ENCODE peak calls at places on chromosomes 1 and 21, in nine cellular contexts. One of them, this sample, is unnamed.

GRCh38 chr1:201379733-201380242 is 2.3 kb upstream of the TNNT2 start:
- DNase-seq in NCI-H1105 treated with DMSO at 0.1 percent for 48 hours: no peak
- DNase-seq in Right ventricle myocardium superior: no peak
- DNase-seq in stimulated activated CD4-positive, alpha-beta T cell treated with anti-CD3 and anti-CD28 coated beads, Interleukin-4, amount 100 ng/mL, for 24 hours: no peak
- DNase-seq in hypothalamus: no peak
- DNase-seq in DMS153: no peak
- DNase-seq in mesothelial cell of epicardium: no peak
- DNase-seq in ureter: no peak
- DNase-seq in Daoy: no peak
- DNase-seq in this sample: no peak

GRCh38 chr1:87344231-87344630 is 15.6 kb downstream of the LMO4 start:
- DNase-seq in stimulated activated CD4-positive, alpha-beta T cell treated with anti-CD3 and anti-CD28 coated beads, Interleukin-4, amount 100 ng/mL, for 24 hours: no peak
- DNase-seq in ureter: no peak
- DNase-seq in DMS153: no peak
- DNase-seq in Daoy: no peak
- DNase-seq in hypothalamus: no peak
- DNase-seq in Right ventricle myocardium superior: no peak
- DNase-seq in mesothelial cell of epicardium: no peak
- DNase-seq in NCI-H1105 treated with DMSO at 0.1 percent for 48 hours: no peak
- DNase-seq in this sample: no peak

GRCh38 chr1:29542476-29543015 is 306.2 kb downstream of the PTPRU start:
- DNase-seq in hypothalamus: no peak
- DNase-seq in Daoy: no peak
- DNase-seq in DMS153: peak; percentile 94
- DNase-seq in NCI-H1105 treated with DMSO at 0.1 percent for 48 hours: peak; percentile 90
- DNase-seq in ureter: no peak
- DNase-seq in mesothelial cell of epicardium: no peak
- DNase-seq in Right ventricle myocardium superior: no peak
- DNase-seq in stimulated activated CD4-positive, alpha-beta T cell treated with anti-CD3 and anti-CD28 coated beads, Interleukin-4, amount 100 ng/mL, for 24 hours: no peak
- DNase-seq in this sample: no peak

GRCh38 chr1:29240986-29241385 is 4.7 kb downstream of the PTPRU start:
- DNase-seq in ureter: no peak
- DNase-seq in NCI-H1105 treated with DMSO at 0.1 percent for 48 hours: no peak
- DNase-seq in Daoy: no peak
- DNase-seq in Right ventricle myocardium superior: no peak
- DNase-seq in DMS153: no peak
- DNase-seq in stimulated activated CD4-positive, alpha-beta T cell treated with anti-CD3 and anti-CD28 coated beads, Interleukin-4, amount 100 ng/mL, for 24 hours: no peak
- DNase-seq in mesothelial cell of epicardium: no peak
- DNase-seq in hypothalamus: no peak
- DNase-seq in this sample: no peak

GRCh38 chr1:221963742-221964141 is 221.9 kb upstream of the DUSP10 start:
- DNase-seq in stimulated activated CD4-positive, alpha-beta T cell treated with anti-CD3 and anti-CD28 coated beads, Interleukin-4, amount 100 ng/mL, for 24 hours: no peak
- DNase-seq in Daoy: no peak
- DNase-seq in mesothelial cell of epicardium: no peak
- DNase-seq in DMS153: no peak
- DNase-seq in Right ventricle myocardium superior: no peak
- DNase-seq in ureter: no peak
- DNase-seq in hypothalamus: no peak
- DNase-seq in NCI-H1105 treated with DMSO at 0.1 percent for 48 hours: no peak
- DNase-seq in this sample: no peak

GRCh38 chr1:220219136-220219442 is 53.2 kb downstream of the RAB3GAP2 start:
- DNase-seq in hypothalamus: no peak
- DNase-seq in Right ventricle myocardium superior: no peak
- DNase-seq in stimulated activated CD4-positive, alpha-beta T cell treated with anti-CD3 and anti-CD28 coated beads, Interleukin-4, amount 100 ng/mL, for 24 hours: no peak
- DNase-seq in ureter: no peak
- DNase-seq in NCI-H1105 treated with DMSO at 0.1 percent for 48 hours: no peak
- DNase-seq in DMS153: no peak
- DNase-seq in mesothelial cell of epicardium: no peak
- DNase-seq in Daoy: no peak
- DNase-seq in this sample: no peak

GRCh38 chr1:6249732-6250689 is 6.0 kb downstream of the HES3 start:
- DNase-seq in hypothalamus: no peak
- DNase-seq in mesothelial cell of epicardium: no peak
- DNase-seq in stimulated activated CD4-positive, alpha-beta T cell treated with anti-CD3 and anti-CD28 coated beads, Interleukin-4, amount 100 ng/mL, for 24 hours: no peak
- DNase-seq in Daoy: no peak
- DNase-seq in DMS153: no peak
- DNase-seq in ureter: no peak
- DNase-seq in Right ventricle myocardium superior: no peak
- DNase-seq in NCI-H1105 treated with DMSO at 0.1 percent for 48 hours: no peak
- DNase-seq in this sample: no peak

GRCh38 chr1:180921891-180922636 is 9.4 kb downstream of the KIAA1614 start:
- DNase-seq in Right ventricle myocardium superior: peak; percentile 22
- DNase-seq in stimulated activated CD4-positive, alpha-beta T cell treated with anti-CD3 and anti-CD28 coated beads, Interleukin-4, amount 100 ng/mL, for 24 hours: no peak
- DNase-seq in DMS153: no peak
- DNase-seq in mesothelial cell of epicardium: no peak
- DNase-seq in NCI-H1105 treated with DMSO at 0.1 percent for 48 hours: no peak
- DNase-seq in ureter: no peak
- DNase-seq in hypothalamus: no peak
- DNase-seq in Daoy: no peak
- DNase-seq in this sample: no peak

GRCh38 chr21:36321325-36322082 is 1.5 kb downstream of the MORC3 start:
- DNase-seq in Daoy: peak; percentile 52
- DNase-seq in hypothalamus: peak; percentile 12
- DNase-seq in stimulated activated CD4-positive, alpha-beta T cell treated with anti-CD3 and anti-CD28 coated beads, Interleukin-4, amount 100 ng/mL, for 24 hours: peak; percentile 22
- DNase-seq in mesothelial cell of epicardium: no peak
- DNase-seq in ureter: no peak
- DNase-seq in Right ventricle myocardium superior: no peak
- DNase-seq in DMS153: peak; percentile 4
- DNase-seq in NCI-H1105 treated with DMSO at 0.1 percent for 48 hours: peak; percentile 17
- DNase-seq in this sample: peak; percentile 7

GRCh38 chr21:8989261-8989882 is 1532.0 kb upstream of the TPTE start:
- DNase-seq in NCI-H1105 treated with DMSO at 0.1 percent for 48 hours: no peak
- DNase-seq in hypothalamus: no peak
- DNase-seq in Right ventricle myocardium superior: no peak
- DNase-seq in mesothelial cell of epicardium: no peak
- DNase-seq in ureter: no peak
- DNase-seq in stimulated activated CD4-positive, alpha-beta T cell treated with anti-CD3 and anti-CD28 coated beads, Interleukin-4, amount 100 ng/mL, for 24 hours: no peak
- DNase-seq in Daoy: peak; percentile 90
- DNase-seq in DMS153: no peak
- DNase-seq in this sample: peak; percentile 42

GRCh38 chr1:247964933-247965332 is at the start of gene OR2AK2:
- DNase-seq in ureter: no peak
- DNase-seq in Daoy: no peak
- DNase-seq in stimulated activated CD4-positive, alpha-beta T cell treated with anti-CD3 and anti-CD28 coated beads, Interleukin-4, amount 100 ng/mL, for 24 hours: no peak
- DNase-seq in mesothelial cell of epicardium: no peak
- DNase-seq in NCI-H1105 treated with DMSO at 0.1 percent for 48 hours: no peak
- DNase-seq in Right ventricle myocardium superior: no peak
- DNase-seq in hypothalamus: no peak
- DNase-seq in DMS153: no peak
- DNase-seq in this sample: no peak

GRCh38 chr1:23960291-23960718 is 677 bp downstream of the PNRC2 start:
- DNase-seq in Right ventricle myocardium superior: no peak
- DNase-seq in mesothelial cell of epicardium: no peak
- DNase-seq in NCI-H1105 treated with DMSO at 0.1 percent for 48 hours: no peak
- DNase-seq in hypothalamus: no peak
- DNase-seq in ureter: no peak
- DNase-seq in stimulated activated CD4-positive, alpha-beta T cell treated with anti-CD3 and anti-CD28 coated beads, Interleukin-4, amount 100 ng/mL, for 24 hours: no peak
- DNase-seq in DMS153: no peak
- DNase-seq in Daoy: no peak
- DNase-seq in this sample: no peak

GRCh38 chr1:145988773-145989172 is 7.6 kb downstream of the TXNIP start:
- DNase-seq in Right ventricle myocardium superior: no peak
- DNase-seq in hypothalamus: no peak
- DNase-seq in stimulated activated CD4-positive, alpha-beta T cell treated with anti-CD3 and anti-CD28 coated beads, Interleukin-4, amount 100 ng/mL, for 24 hours: no peak
- DNase-seq in NCI-H1105 treated with DMSO at 0.1 percent for 48 hours: no peak
- DNase-seq in DMS153: no peak
- DNase-seq in Daoy: no peak
- DNase-seq in ureter: no peak
- DNase-seq in mesothelial cell of epicardium: no peak
- DNase-seq in this sample: no peak

GRCh38 chr1:37176269-37176668 is 142.0 kb upstream of the GRIK3 start:
- DNase-seq in Right ventricle myocardium superior: no peak
- DNase-seq in DMS153: no peak
- DNase-seq in mesothelial cell of epicardium: no peak
- DNase-seq in Daoy: no peak
- DNase-seq in hypothalamus: no peak
- DNase-seq in stimulated activated CD4-positive, alpha-beta T cell treated with anti-CD3 and anti-CD28 coated beads, Interleukin-4, amount 100 ng/mL, for 24 hours: no peak
- DNase-seq in ureter: no peak
- DNase-seq in NCI-H1105 treated with DMSO at 0.1 percent for 48 hours: no peak
- DNase-seq in this sample: no peak

GRCh38 chr1:94621392-94621791 is 79.8 kb upstream of the F3 start:
- DNase-seq in DMS153: no peak
- DNase-seq in Daoy: peak; percentile 92
- DNase-seq in mesothelial cell of epicardium: peak; percentile 38
- DNase-seq in NCI-H1105 treated with DMSO at 0.1 percent for 48 hours: peak; percentile 44
- DNase-seq in ureter: peak; percentile 71
- DNase-seq in Right ventricle myocardium superior: no peak
- DNase-seq in hypothalamus: no peak
- DNase-seq in stimulated activated CD4-positive, alpha-beta T cell treated with anti-CD3 and anti-CD28 coated beads, Interleukin-4, amount 100 ng/mL, for 24 hours: no peak
- DNase-seq in this sample: no peak

GRCh38 chr1:8239306-8240023 is 78.4 kb upstream of the SLC45A1 start:
- DNase-seq in Right ventricle myocardium superior: peak; percentile 48
- DNase-seq in Daoy: no peak
- DNase-seq in hypothalamus: no peak
- DNase-seq in mesothelial cell of epicardium: no peak
- DNase-seq in stimulated activated CD4-positive, alpha-beta T cell treated with anti-CD3 and anti-CD28 coated beads, Interleukin-4, amount 100 ng/mL, for 24 hours: no peak
- DNase-seq in DMS153: no peak
- DNase-seq in ureter: no peak
- DNase-seq in NCI-H1105 treated with DMSO at 0.1 percent for 48 hours: no peak
- DNase-seq in this sample: peak; percentile 59

GRCh38 chr1:154326546-154327465 is 1.5 kb downstream of the ATP8B2 start:
- DNase-seq in Right ventricle myocardium superior: peak; percentile 61
- DNase-seq in hypothalamus: no peak
- DNase-seq in ureter: peak; percentile 78
- DNase-seq in Daoy: peak; percentile 83
- DNase-seq in mesothelial cell of epicardium: no peak
- DNase-seq in NCI-H1105 treated with DMSO at 0.1 percent for 48 hours: no peak
- DNase-seq in stimulated activated CD4-positive, alpha-beta T cell treated with anti-CD3 and anti-CD28 coated beads, Interleukin-4, amount 100 ng/mL, for 24 hours: no peak
- DNase-seq in DMS153: no peak
- DNase-seq in this sample: no peak

GRCh38 chr21:39612233-39613028 is at the start of gene B3GALT5:
- DNase-seq in stimulated activated CD4-positive, alpha-beta T cell treated with anti-CD3 and anti-CD28 coated beads, Interleukin-4, amount 100 ng/mL, for 24 hours: no peak
- DNase-seq in hypothalamus: peak; percentile 42
- DNase-seq in Daoy: peak; percentile 74
- DNase-seq in NCI-H1105 treated with DMSO at 0.1 percent for 48 hours: peak; percentile 20
- DNase-seq in ureter: no peak
- DNase-seq in Right ventricle myocardium superior: no peak
- DNase-seq in DMS153: no peak
- DNase-seq in mesothelial cell of epicardium: peak; percentile 59
- DNase-seq in this sample: no peak

GRCh38 chr1:181513786-181514297 is 30.5 kb downstream of the CACNA1E start:
- DNase-seq in mesothelial cell of epicardium: no peak
- DNase-seq in DMS153: no peak
- DNase-seq in NCI-H1105 treated with DMSO at 0.1 percent for 48 hours: no peak
- DNase-seq in hypothalamus: no peak
- DNase-seq in stimulated activated CD4-positive, alpha-beta T cell treated with anti-CD3 and anti-CD28 coated beads, Interleukin-4, amount 100 ng/mL, for 24 hours: no peak
- DNase-seq in Daoy: peak; percentile 64
- DNase-seq in Right ventricle myocardium superior: no peak
- DNase-seq in ureter: no peak
- DNase-seq in this sample: peak; percentile 93

GRCh38 chr1:201282931-201283829 is at the start of gene PKP1:
- DNase-seq in ureter: peak; percentile 81
- DNase-seq in Right ventricle myocardium superior: no peak
- DNase-seq in hypothalamus: no peak
- DNase-seq in DMS153: no peak
- DNase-seq in Daoy: peak; percentile 48
- DNase-seq in stimulated activated CD4-positive, alpha-beta T cell treated with anti-CD3 and anti-CD28 coated beads, Interleukin-4, amount 100 ng/mL, for 24 hours: no peak
- DNase-seq in mesothelial cell of epicardium: no peak
- DNase-seq in NCI-H1105 treated with DMSO at 0.1 percent for 48 hours: no peak
- DNase-seq in this sample: peak; percentile 81

GRCh38 chr21:45253180-45253579 is 34.5 kb downstream of the POFUT2 start:
- DNase-seq in hypothalamus: no peak
- DNase-seq in NCI-H1105 treated with DMSO at 0.1 percent for 48 hours: no peak
- DNase-seq in mesothelial cell of epicardium: no peak
- DNase-seq in ureter: no peak
- DNase-seq in Daoy: peak; percentile 66
- DNase-seq in stimulated activated CD4-positive, alpha-beta T cell treated with anti-CD3 and anti-CD28 coated beads, Interleukin-4, amount 100 ng/mL, for 24 hours: no peak
- DNase-seq in Right ventricle myocardium superior: peak; percentile 39
- DNase-seq in DMS153: no peak
- DNase-seq in this sample: no peak

GRCh38 chr1:32782086-32782485 is 35.1 kb downstream of the YARS1 start:
- DNase-seq in Daoy: peak; percentile 84
- DNase-seq in ureter: no peak
- DNase-seq in Right ventricle myocardium superior: no peak
- DNase-seq in hypothalamus: no peak
- DNase-seq in stimulated activated CD4-positive, alpha-beta T cell treated with anti-CD3 and anti-CD28 coated beads, Interleukin-4, amount 100 ng/mL, for 24 hours: no peak
- DNase-seq in DMS153: no peak
- DNase-seq in NCI-H1105 treated with DMSO at 0.1 percent for 48 hours: no peak
- DNase-seq in mesothelial cell of epicardium: no peak
- DNase-seq in this sample: no peak

GRCh38 chr1:192118881-192119280 is 39.4 kb upstream of the RGS18 start:
- DNase-seq in DMS153: no peak
- DNase-seq in mesothelial cell of epicardium: no peak
- DNase-seq in hypothalamus: no peak
- DNase-seq in NCI-H1105 treated with DMSO at 0.1 percent for 48 hours: no peak
- DNase-seq in Daoy: no peak
- DNase-seq in Right ventricle myocardium superior: no peak
- DNase-seq in stimulated activated CD4-positive, alpha-beta T cell treated with anti-CD3 and anti-CD28 coated beads, Interleukin-4, amount 100 ng/mL, for 24 hours: no peak
- DNase-seq in ureter: no peak
- DNase-seq in this sample: no peak

GRCh38 chr21:33760641-33761103 is 118.4 kb downstream of the ITSN1 start:
- DNase-seq in stimulated activated CD4-positive, alpha-beta T cell treated with anti-CD3 and anti-CD28 coated beads, Interleukin-4, amount 100 ng/mL, for 24 hours: no peak
- DNase-seq in Right ventricle myocardium superior: no peak
- DNase-seq in Daoy: peak; percentile 9
- DNase-seq in NCI-H1105 treated with DMSO at 0.1 percent for 48 hours: no peak
- DNase-seq in DMS153: no peak
- DNase-seq in hypothalamus: no peak
- DNase-seq in mesothelial cell of epicardium: no peak
- DNase-seq in ureter: no peak
- DNase-seq in this sample: no peak

GRCh38 chr21:45615145-45615711 is 28.3 kb upstream of the PCBP3 start:
- DNase-seq in ureter: no peak
- DNase-seq in Daoy: peak; percentile 85
- DNase-seq in Right ventricle myocardium superior: no peak
- DNase-seq in mesothelial cell of epicardium: no peak
- DNase-seq in NCI-H1105 treated with DMSO at 0.1 percent for 48 hours: no peak
- DNase-seq in DMS153: no peak
- DNase-seq in hypothalamus: no peak
- DNase-seq in stimulated activated CD4-positive, alpha-beta T cell treated with anti-CD3 and anti-CD28 coated beads, Interleukin-4, amount 100 ng/mL, for 24 hours: peak; percentile 88
- DNase-seq in this sample: no peak

GRCh38 chr1:220226752-220227151 is 45.5 kb downstream of the RAB3GAP2 start:
- DNase-seq in ureter: no peak
- DNase-seq in mesothelial cell of epicardium: no peak
- DNase-seq in Right ventricle myocardium superior: no peak
- DNase-seq in hypothalamus: no peak
- DNase-seq in Daoy: no peak
- DNase-seq in stimulated activated CD4-positive, alpha-beta T cell treated with anti-CD3 and anti-CD28 coated beads, Interleukin-4, amount 100 ng/mL, for 24 hours: no peak
- DNase-seq in DMS153: no peak
- DNase-seq in NCI-H1105 treated with DMSO at 0.1 percent for 48 hours: no peak
- DNase-seq in this sample: no peak

GRCh38 chr1:39352881-39353280 is 138.6 kb upstream of the BMP8A start:
- DNase-seq in NCI-H1105 treated with DMSO at 0.1 percent for 48 hours: no peak
- DNase-seq in Right ventricle myocardium superior: no peak
- DNase-seq in hypothalamus: no peak
- DNase-seq in ureter: no peak
- DNase-seq in DMS153: no peak
- DNase-seq in Daoy: no peak
- DNase-seq in mesothelial cell of epicardium: no peak
- DNase-seq in stimulated activated CD4-positive, alpha-beta T cell treated with anti-CD3 and anti-CD28 coated beads, Interleukin-4, amount 100 ng/mL, for 24 hours: no peak
- DNase-seq in this sample: no peak

GRCh38 chr1:54404939-54405880 is 984 bp downstream of the SSBP3 start:
- DNase-seq in Daoy: peak; percentile 53
- DNase-seq in NCI-H1105 treated with DMSO at 0.1 percent for 48 hours: peak; percentile 19
- DNase-seq in Right ventricle myocardium superior: peak; percentile 57
- DNase-seq in ureter: no peak
- DNase-seq in DMS153: no peak
- DNase-seq in stimulated activated CD4-positive, alpha-beta T cell treated with anti-CD3 and anti-CD28 coated beads, Interleukin-4, amount 100 ng/mL, for 24 hours: no peak
- DNase-seq in mesothelial cell of epicardium: no peak
- DNase-seq in hypothalamus: no peak
- DNase-seq in this sample: no peak

GRCh38 chr1:99180343-99180808 is 83.9 kb upstream of the PLPPR4 start:
- DNase-seq in Right ventricle myocardium superior: peak; percentile 53
- DNase-seq in ureter: peak; percentile 83
- DNase-seq in DMS153: peak; percentile 74
- DNase-seq in NCI-H1105 treated with DMSO at 0.1 percent for 48 hours: peak; percentile 96
- DNase-seq in stimulated activated CD4-positive, alpha-beta T cell treated with anti-CD3 and anti-CD28 coated beads, Interleukin-4, amount 100 ng/mL, for 24 hours: peak; percentile 71
- DNase-seq in mesothelial cell of epicardium: peak; percentile 28
- DNase-seq in hypothalamus: peak; percentile 19
- DNase-seq in Daoy: peak; percentile 79
- DNase-seq in this sample: peak; percentile 89

GRCh38 chr1:53554592-53555305 is 95.5 kb downstream of the DMRTB1 start:
- DNase-seq in hypothalamus: no peak
- DNase-seq in stimulated activated CD4-positive, alpha-beta T cell treated with anti-CD3 and anti-CD28 coated beads, Interleukin-4, amount 100 ng/mL, for 24 hours: no peak
- DNase-seq in Right ventricle myocardium superior: no peak
- DNase-seq in NCI-H1105 treated with DMSO at 0.1 percent for 48 hours: no peak
- DNase-seq in Daoy: no peak
- DNase-seq in ureter: no peak
- DNase-seq in DMS153: no peak
- DNase-seq in mesothelial cell of epicardium: peak; percentile 5
- DNase-seq in this sample: no peak

GRCh38 chr1:209398330-209398991 is 185.1 kb upstream of the CAMK1G start:
- DNase-seq in stimulated activated CD4-positive, alpha-beta T cell treated with anti-CD3 and anti-CD28 coated beads, Interleukin-4, amount 100 ng/mL, for 24 hours: no peak
- DNase-seq in Daoy: peak; percentile 64
- DNase-seq in NCI-H1105 treated with DMSO at 0.1 percent for 48 hours: no peak
- DNase-seq in mesothelial cell of epicardium: no peak
- DNase-seq in ureter: peak; percentile 66
- DNase-seq in Right ventricle myocardium superior: peak; percentile 43
- DNase-seq in DMS153: no peak
- DNase-seq in hypothalamus: peak; percentile 1
- DNase-seq in this sample: no peak

This sample was measured in NCI-H510A treated with DMSO at 0.1 percent for 48 hours.